ENCODE peak calls at places on chromosomes 12 and 14, in six cellular contexts. Z is LoVo, R is right atrium auricular region, X is uterus, B is GM20000, K is H7. F is an unnamed sample.

GRCh38 chr12:105218434-105218833 is 17.5 kb downstream of the APPL2 start:
- DNase-seq in X (no peak), Z (no peak), R (no peak), K (no peak), B (no peak), F (no peak)

GRCh38 chr12:124549629-124550028 is 17.8 kb downstream of the NCOR2 start:
- DNase-seq in X (peak; percentile 19), Z (no peak), R (no peak), K (no peak), B (no peak), F (no peak)

GRCh38 chr12:1630081-1630826 is 1.2 kb downstream of the WNT5B start:
- DNase-seq in Z (peak; percentile 71), B (no peak), K (peak; percentile 79), X (peak; percentile 31), R (no peak), F (no peak)

GRCh38 chr12:8912910-8913309 is 1.4 kb upstream of the PHC1 start:
- DNase-seq in R (no peak), Z (no peak), B (peak; percentile 45), K (peak; percentile 58), X (no peak), F (peak; percentile 50)

GRCh38 chr14:90871605-90872233 is 55.5 kb upstream of the TTC7B start:
- DNase-seq in X (no peak), Z (peak; percentile 28), R (no peak), B (no peak), K (no peak), F (peak; percentile 56)

GRCh38 chr14:22685467-22685866 is 41.3 kb upstream of the OR6J1 start:
- DNase-seq in Z (no peak), X (no peak), R (no peak), B (no peak), K (no peak), F (no peak)

GRCh38 chr12:95385646-95386045 is 88.3 kb upstream of the METAP2 start:
- DNase-seq in X (no peak), R (no peak), Z (no peak), K (no peak), B (no peak), F (no peak)

GRCh38 chr12:11863478-11863906 is 207.2 kb upstream of the BCL2L14 start:
- DNase-seq in R (peak; percentile 80), X (peak; percentile 43), B (no peak), K (no peak), Z (no peak), F (no peak)

GRCh38 chr14:83777516-83777915 is 1752.4 kb upstream of the FLRT2 start:
- DNase-seq in R (no peak), Z (no peak), B (no peak), X (no peak), K (no peak), F (no peak)

GRCh38 chr14:93941293-93941910 is 14.3 kb downstream of the FAM181A start:
- DNase-seq in B (no peak), X (no peak), K (peak; percentile 49), R (no peak), Z (no peak), F (peak; percentile 81)

GRCh38 chr12:62562892-62563291 is 96.3 kb downstream of the MON2 start:
- DNase-seq in K (no peak), X (no peak), B (no peak), Z (no peak), R (no peak), F (no peak)

GRCh38 chr12:91335724-91336123 is 153.1 kb upstream of the DCN start:
- DNase-seq in R (no peak), B (no peak), Z (no peak), X (no peak), K (no peak), F (no peak)

F was measured in RWPE1.